ENCODE peak calls at places on chromosomes 7 and 10, in four cellular contexts. H is mesendoderm, P is neuronal stem cell, A is IMR-90. Y is an unnamed sample.

GRCh38 chr7:148327379-148327778 is 263.2 kb upstream of the C7orf33 start:
- DNase-seq in A (no peak), P (no peak), H (peak), Y (peak)

GRCh38 chr7:130887182-130888016 is 153.4 kb upstream of the KLF14 start:
- DNase-seq in A (peak), H (peak), P (no peak), Y (peak)

GRCh38 chr7:148287538-148287937 is 303.0 kb upstream of the C7orf33 start:
- DNase-seq in P (no peak), A (no peak), H (no peak), Y (no peak)

GRCh38 chr7:120691915-120692314 is 166.0 kb downstream of the TSPAN12 start:
- DNase-seq in H (peak), P (no peak), A (no peak), Y (no peak)

GRCh38 chr10:101485681-101486554 is 102.1 kb downstream of the POLL start:
- DNase-seq in P (peak), A (no peak), H (peak), Y (no peak)

GRCh38 chr7:101890666-101891065 is 73.2 kb downstream of the CUX1 start:
- DNase-seq in H (no peak), P (no peak), A (no peak), Y (no peak)

GRCh38 chr7:45697576-45698136 is 123.5 kb downstream of the ADCY1 start:
- DNase-seq in P (no peak), H (no peak), A (peak), Y (peak)

GRCh38 chr10:97714401-97715258 is 1.1 kb downstream of the MARVELD1 start:
- DNase-seq in A (peak), P (no peak), H (peak), Y (peak)

GRCh38 chr10:35640951-35641429 is 1.1 kb downstream of the FZD8 start:
- DNase-seq in A (peak), P (peak), H (peak), Y (peak)

GRCh38 chr10:15585303-15585715 is 134.4 kb downstream of the ITGA8 start:
- DNase-seq in A (peak), H (peak), P (peak), Y (peak)

GRCh38 chr7:106643189-106643588 is 17.8 kb downstream of the CCDC71L start:
- DNase-seq in A (no peak), P (no peak), H (no peak), Y (no peak)

GRCh38 chr10:48536916-48537890 is 67.7 kb downstream of the ARHGAP22 start:
- DNase-seq in H (peak), P (no peak), A (no peak), Y (no peak)
- H2AK5ac ChIP-seq in H (no peak), P (no peak), A (no peak), Y (no peak)

DNA sequence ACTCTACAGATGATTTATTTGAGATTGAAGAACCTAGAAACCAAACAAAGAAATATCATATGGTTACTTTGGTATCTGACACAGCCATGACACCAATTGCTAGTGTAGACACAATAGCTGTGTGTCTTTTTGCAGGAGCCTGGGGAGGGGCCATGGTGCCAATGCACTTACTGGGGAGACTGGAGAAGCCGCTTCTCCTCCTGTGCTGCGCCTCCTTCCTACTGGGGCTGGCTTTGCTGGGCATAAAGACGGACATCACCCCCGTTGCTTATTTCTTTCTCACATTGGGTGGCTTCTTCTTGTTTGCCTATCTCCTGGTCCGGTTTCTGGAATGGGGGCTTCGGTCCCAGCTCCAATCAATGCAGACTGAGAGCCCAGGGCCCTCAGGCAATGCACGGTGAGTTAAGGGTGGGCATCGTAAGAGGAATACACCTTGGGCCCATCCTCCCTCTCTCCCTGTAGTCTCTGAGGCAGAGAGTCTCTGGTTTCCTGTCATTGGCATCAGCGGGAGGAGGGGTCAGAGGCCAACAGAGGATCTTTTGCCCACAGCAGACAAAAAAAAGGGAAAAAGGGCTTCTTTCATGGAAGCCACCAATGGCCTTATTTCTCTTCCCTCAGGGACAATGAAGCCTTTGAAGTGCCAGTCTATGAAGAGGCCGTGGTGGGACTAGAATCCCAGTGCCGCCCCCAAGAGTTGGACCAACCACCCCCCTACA is 1.2 kb downstream of the TMEM139 start:
- DNase-seq in P (no peak), H (no peak), A (no peak), Y (no peak)
- H3K4me3 ChIP-seq in P (no peak), H (no peak), A (no peak), Y (no peak)

DNA sequence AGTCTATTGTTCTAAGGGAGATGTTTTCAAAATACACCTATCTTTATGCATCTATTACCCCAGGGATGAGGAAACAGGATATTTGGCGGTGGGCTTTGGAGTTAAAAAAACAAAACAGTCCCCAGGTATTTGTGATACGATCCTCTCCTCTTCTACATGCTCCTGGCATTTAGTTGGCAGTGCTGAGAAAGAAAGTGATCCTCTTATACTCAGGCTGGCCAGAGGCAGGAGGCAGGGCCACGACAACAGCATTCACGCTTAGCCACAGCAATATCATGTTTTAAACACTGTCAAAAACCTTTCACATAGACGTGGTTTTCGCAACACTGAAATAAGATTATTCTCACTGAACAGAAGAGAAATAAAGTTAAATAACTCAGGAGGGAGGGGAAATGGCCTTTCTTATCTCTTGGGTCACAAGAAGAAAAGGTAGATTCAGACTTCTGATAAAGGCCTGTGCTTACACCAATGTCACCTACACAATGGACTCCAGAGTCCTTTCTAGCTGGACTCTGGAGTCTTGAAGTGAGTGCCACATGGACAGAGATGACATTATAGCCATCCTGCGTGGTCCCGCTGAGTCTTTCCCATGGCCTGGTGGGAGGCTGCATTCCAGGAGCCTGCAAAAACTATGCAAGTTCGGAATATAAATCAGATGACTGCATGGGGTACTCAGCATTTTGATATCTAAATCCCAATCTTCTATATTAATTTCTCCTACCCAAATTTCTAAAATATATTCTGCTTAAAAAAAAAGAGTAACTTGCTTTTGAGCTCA is 88.7 kb downstream of the PIP4K2A start:
- DNase-seq in H (peak), A (no peak), P (peak), Y (no peak)
- H2AK5ac ChIP-seq in H (no peak), A (peak), P (no peak), Y (peak)

DNA sequence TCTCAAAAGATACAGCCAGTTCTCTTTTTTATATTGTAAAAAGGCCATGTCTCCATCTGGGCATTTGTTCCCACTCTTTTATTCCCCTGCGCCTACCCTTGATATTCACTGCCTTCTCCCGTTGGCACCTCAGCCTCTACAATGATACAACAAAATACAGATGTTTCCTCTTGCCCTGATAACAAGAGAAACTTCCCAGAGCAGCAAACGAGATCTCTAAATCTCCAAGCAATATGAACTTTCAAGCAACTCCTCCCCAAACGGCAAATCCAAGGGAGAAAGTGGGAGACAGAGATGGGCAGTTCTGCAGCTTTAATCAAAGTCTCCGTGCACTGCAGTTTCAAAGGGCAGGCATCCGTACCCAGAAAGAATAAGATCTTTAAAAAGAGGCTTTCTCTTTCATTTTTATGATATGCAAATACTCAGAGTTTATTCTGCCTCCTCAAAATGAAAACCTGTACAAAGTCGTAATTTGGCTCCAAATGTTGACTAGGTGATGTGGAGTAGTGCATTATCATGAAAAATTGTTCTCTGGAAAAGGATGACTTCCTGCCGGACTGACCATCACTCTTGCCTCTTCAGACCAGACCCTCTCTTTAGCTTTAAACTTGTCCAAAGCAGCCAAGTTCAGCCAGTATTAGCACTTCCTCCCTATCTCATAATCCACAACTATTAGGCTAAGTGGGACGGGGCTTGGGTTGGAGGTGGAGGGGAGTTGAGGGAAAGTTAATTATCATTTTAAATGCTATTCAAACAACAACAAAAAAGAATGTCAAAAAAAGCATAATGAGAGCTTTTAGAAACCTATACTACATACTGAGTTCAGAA is 682 bp downstream of the HGF start:
- DNase-seq in A (peak), H (no peak), P (no peak), Y (no peak)
- H3K4me3 ChIP-seq in A (peak), H (no peak), P (no peak), Y (no peak)

GRCh38 chr10:68955786-68956532 is at the start of gene DDX21:
- DNase-seq in P (peak), H (peak), A (peak), Y (peak)
- H2AK5ac ChIP-seq in P (no peak), H (peak), A (peak), Y (no peak)

GRCh38 chr7:27188666-27189559 is 3.9 kb upstream of the HOXA11 start:
- DNase-seq in A (no peak), H (peak), P (no peak), Y (no peak)
- H3K4me3 ChIP-seq in A (no peak), H (no peak), P (no peak), Y (peak)

DNA sequence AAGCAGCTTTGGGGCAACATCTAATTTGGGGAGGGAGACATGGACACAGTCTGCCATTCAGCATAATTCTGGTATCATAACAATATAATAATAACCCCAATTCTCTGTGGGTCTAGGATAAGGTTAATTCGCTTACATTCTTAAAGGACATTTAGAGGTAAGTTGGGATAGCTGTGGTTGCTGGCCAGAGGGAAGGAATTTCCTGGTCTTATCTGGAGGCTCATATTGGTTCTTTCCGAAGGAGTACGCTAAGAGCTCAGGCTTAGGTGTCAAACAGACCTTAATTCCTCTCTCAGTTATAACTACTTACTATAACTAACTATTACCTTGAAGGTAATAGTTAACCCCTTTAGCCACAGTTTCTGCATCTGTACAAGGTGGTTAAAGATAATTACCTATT is 68.8 kb downstream of the SPAG6 start:
- DNase-seq in P (no peak), H (no peak), A (no peak), Y (no peak)
- H2AK5ac ChIP-seq in P (no peak), H (no peak), A (no peak), Y (no peak)

GRCh38 chr7:151056286-151057037 is 1.2 kb downstream of the CDK5 start:
- DNase-seq in H (peak), A (no peak), P (no peak), Y (no peak)
- H3K4me3 ChIP-seq in H (no peak), A (no peak), P (no peak), Y (no peak)